ENCODE peak calls at places on chromosomes 16 and 17, in six cellular contexts. One of them, this sample, is unnamed. For H3K9me2, the result is how much of the 10 kb centered on the place peaks cover.

GRCh38 chr16:1403036-1403435 is 11.5 kb downstream of the UNKL start:
- DNase-seq in HCT116: no peak
- DNase-seq in hepatocyte: no peak
- DNase-seq in GM23338: no peak
- DNase-seq in PC-3: no peak
- DNase-seq in GM23248: no peak
- DNase-seq in this sample: no peak

GRCh38 chr17:3890082-3890892 is 2.6 kb downstream of the CAMKK1 start:
- DNase-seq in HCT116: peak
- DNase-seq in hepatocyte: peak
- DNase-seq in GM23338: no peak
- DNase-seq in PC-3: peak
- DNase-seq in GM23248: peak
- DNase-seq in this sample: peak

GRCh38 chr17:66978514-66979061 is 14.1 kb downstream of the CACNG4 start:
- DNase-seq in HCT116: no peak
- DNase-seq in hepatocyte: no peak
- DNase-seq in GM23338: no peak
- DNase-seq in PC-3: no peak
- DNase-seq in GM23248: no peak
- DNase-seq in this sample: no peak

GRCh38 chr17:65359016-65359415 is 202.4 kb downstream of the AXIN2 start:
- DNase-seq in HCT116: peak
- DNase-seq in hepatocyte: no peak
- DNase-seq in GM23338: no peak
- DNase-seq in PC-3: peak
- DNase-seq in GM23248: peak
- DNase-seq in this sample: no peak

GRCh38 chr17:61201211-61201610 is 198.4 kb upstream of the TBX2 start:
- DNase-seq in HCT116: no peak
- DNase-seq in hepatocyte: peak
- DNase-seq in GM23338: no peak
- DNase-seq in PC-3: peak
- DNase-seq in GM23248: peak
- DNase-seq in this sample: no peak

GRCh38 chr17:82080048-82080788 is 14.6 kb upstream of the DUS1L start:
- DNase-seq in HCT116: no peak
- DNase-seq in hepatocyte: no peak
- DNase-seq in GM23338: no peak
- DNase-seq in PC-3: no peak
- DNase-seq in GM23248: no peak
- DNase-seq in this sample: no peak

GRCh38 chr16:67645397-67646121 is 615 bp downstream of the CARMIL2 start:
- DNase-seq in HCT116: no peak
- DNase-seq in hepatocyte: no peak
- DNase-seq in GM23338: no peak
- DNase-seq in PC-3: no peak
- DNase-seq in GM23248: no peak
- DNase-seq in this sample: peak

GRCh38 chr16:47697826-47698225 is 236.7 kb downstream of the PHKB start:
- DNase-seq in HCT116: no peak
- DNase-seq in hepatocyte: no peak
- DNase-seq in GM23338: no peak
- DNase-seq in PC-3: no peak
- DNase-seq in GM23248: no peak
- DNase-seq in this sample: no peak

GRCh38 chr17:42775534-42776098 is 2.4 kb downstream of the VPS25 start:
- DNase-seq in HCT116: no peak
- DNase-seq in hepatocyte: no peak
- DNase-seq in GM23338: no peak
- DNase-seq in PC-3: no peak
- DNase-seq in GM23248: peak
- DNase-seq in this sample: no peak

GRCh38 chr17:6426356-6427101 is 8.4 kb downstream of the AIPL1 start:
- DNase-seq in HCT116: no peak
- DNase-seq in hepatocyte: no peak
- DNase-seq in GM23338: no peak
- DNase-seq in PC-3: no peak
- DNase-seq in GM23248: no peak
- DNase-seq in this sample: no peak

GRCh38 chr17:7613769-7614421 is 802 bp downstream of the FXR2 start:
- DNase-seq in HCT116: no peak
- DNase-seq in hepatocyte: no peak
- DNase-seq in GM23338: peak
- DNase-seq in PC-3: peak
- DNase-seq in GM23248: peak
- DNase-seq in this sample: peak

GRCh38 chr16:15485175-15485574 is 50.8 kb downstream of the BMERB1 start:
- DNase-seq in HCT116: no peak
- DNase-seq in hepatocyte: no peak
- DNase-seq in GM23338: no peak
- DNase-seq in PC-3: no peak
- DNase-seq in GM23248: no peak
- DNase-seq in this sample: no peak
- H3K9me2 ChIP-seq in HCT116: under half
- H3K9me2 ChIP-seq in hepatocyte: under half
- H3K9me2 ChIP-seq in GM23338: under half
- H3K9me2 ChIP-seq in PC-3: under half
- H3K9me2 ChIP-seq in GM23248: under half
- H3K9me2 ChIP-seq in this sample: under half

GRCh38 chr17:79269620-79270019 is 195.0 kb downstream of the ENGASE start:
- DNase-seq in HCT116: no peak
- DNase-seq in hepatocyte: no peak
- DNase-seq in GM23338: peak
- DNase-seq in PC-3: no peak
- DNase-seq in GM23248: no peak
- DNase-seq in this sample: no peak
- H3K9me2 ChIP-seq in HCT116: under half
- H3K9me2 ChIP-seq in hepatocyte: under half
- H3K9me2 ChIP-seq in GM23338: under half
- H3K9me2 ChIP-seq in PC-3: under half
- H3K9me2 ChIP-seq in GM23248: under half
- H3K9me2 ChIP-seq in this sample: under half

GRCh38 chr16:50329446-50330189 is 39.2 kb downstream of the BRD7 start:
- DNase-seq in HCT116: no peak
- DNase-seq in hepatocyte: no peak
- DNase-seq in GM23338: no peak
- DNase-seq in PC-3: no peak
- DNase-seq in GM23248: no peak
- DNase-seq in this sample: no peak
- H3K9me2 ChIP-seq in HCT116: under half
- H3K9me2 ChIP-seq in hepatocyte: under half
- H3K9me2 ChIP-seq in GM23338: under half
- H3K9me2 ChIP-seq in PC-3: under half
- H3K9me2 ChIP-seq in GM23248: under half
- H3K9me2 ChIP-seq in this sample: under half

GRCh38 chr17:79989106-79989835 is 46.4 kb downstream of the TBC1D16 start:
- DNase-seq in HCT116: no peak
- DNase-seq in hepatocyte: no peak
- DNase-seq in GM23338: no peak
- DNase-seq in PC-3: no peak
- DNase-seq in GM23248: no peak
- DNase-seq in this sample: no peak

GRCh38 chr17:79987187-79987889 is 48.3 kb downstream of the TBC1D16 start:
- DNase-seq in HCT116: peak
- DNase-seq in hepatocyte: no peak
- DNase-seq in GM23338: peak
- DNase-seq in PC-3: peak
- DNase-seq in GM23248: peak
- DNase-seq in this sample: no peak

GRCh38 chr17:79986441-79987186 is 49.1 kb downstream of the TBC1D16 start:
- DNase-seq in HCT116: no peak
- DNase-seq in hepatocyte: no peak
- DNase-seq in GM23338: no peak
- DNase-seq in PC-3: no peak
- DNase-seq in GM23248: no peak
- DNase-seq in this sample: no peak

GRCh38 chr17:79987890-79988162 is 47.8 kb downstream of the TBC1D16 start:
- DNase-seq in HCT116: no peak
- DNase-seq in hepatocyte: no peak
- DNase-seq in GM23338: no peak
- DNase-seq in PC-3: no peak
- DNase-seq in GM23248: peak
- DNase-seq in this sample: no peak

GRCh38 chr17:79988163-79988971 is 47.3 kb downstream of the TBC1D16 start:
- DNase-seq in HCT116: peak
- DNase-seq in hepatocyte: peak
- DNase-seq in GM23338: no peak
- DNase-seq in PC-3: peak
- DNase-seq in GM23248: peak
- DNase-seq in this sample: no peak
- H3K9me2 ChIP-seq in HCT116: under half
- H3K9me2 ChIP-seq in hepatocyte: under half
- H3K9me2 ChIP-seq in GM23338: under half
- H3K9me2 ChIP-seq in PC-3: under half
- H3K9me2 ChIP-seq in GM23248: under half
- H3K9me2 ChIP-seq in this sample: under half

This sample was measured in Karpas-422.